ENCODE peak calls at places on chromosomes 11 and 22, in eight cellular contexts. One of them, this sample, is unnamed.

GRCh38 chr11:43699879-43700278 is 19.3 kb downstream of the HSD17B12 start:
- DNase-seq in Right ventricle myocardium superior: no peak
- DNase-seq in SW480: no peak
- DNase-seq in GM06990: no peak
- DNase-seq in naive B cell: no peak
- DNase-seq in Karpas-422: no peak
- DNase-seq in lung: no peak
- DNase-seq in T-helper 9 cell: no peak
- DNase-seq in this sample: no peak

GRCh38 chr11:4092031-4092430 is 2.6 kb upstream of the RRM1 start:
- DNase-seq in Right ventricle myocardium superior: no peak
- DNase-seq in Karpas-422: no peak
- DNase-seq in T-helper 9 cell: no peak
- DNase-seq in naive B cell: no peak
- DNase-seq in SW480: no peak
- DNase-seq in GM06990: no peak
- DNase-seq in lung: no peak
- DNase-seq in this sample: no peak

GRCh38 chr11:75276696-75277095 is 36.1 kb downstream of the TPBGL start:
- DNase-seq in GM06990: no peak
- DNase-seq in naive B cell: no peak
- DNase-seq in Right ventricle myocardium superior: peak
- DNase-seq in lung: no peak
- DNase-seq in T-helper 9 cell: no peak
- DNase-seq in Karpas-422: no peak
- DNase-seq in SW480: no peak
- DNase-seq in this sample: no peak

GRCh38 chr11:65793144-65793581 is 6.3 kb downstream of the OVOL1 start:
- DNase-seq in lung: peak
- DNase-seq in naive B cell: no peak
- DNase-seq in T-helper 9 cell: no peak
- DNase-seq in Karpas-422: no peak
- DNase-seq in Right ventricle myocardium superior: no peak
- DNase-seq in SW480: peak
- DNase-seq in GM06990: no peak
- DNase-seq in this sample: no peak

GRCh38 chr11:57761301-57762234 is at the start of gene CTNND1:
- DNase-seq in SW480: peak
- DNase-seq in Right ventricle myocardium superior: peak
- DNase-seq in naive B cell: peak
- DNase-seq in GM06990: peak
- DNase-seq in Karpas-422: no peak
- DNase-seq in T-helper 9 cell: no peak
- DNase-seq in lung: peak
- DNase-seq in this sample: peak

GRCh38 chr22:23812378-23812777 is 25.6 kb downstream of the SMARCB1 start:
- DNase-seq in SW480: no peak
- DNase-seq in GM06990: no peak
- DNase-seq in Karpas-422: no peak
- DNase-seq in lung: no peak
- DNase-seq in naive B cell: no peak
- DNase-seq in T-helper 9 cell: no peak
- DNase-seq in Right ventricle myocardium superior: no peak
- DNase-seq in this sample: no peak

GRCh38 chr11:34570584-34570983 is 50.3 kb upstream of the EHF start:
- DNase-seq in Karpas-422: no peak
- DNase-seq in SW480: no peak
- DNase-seq in naive B cell: no peak
- DNase-seq in Right ventricle myocardium superior: no peak
- DNase-seq in GM06990: no peak
- DNase-seq in T-helper 9 cell: no peak
- DNase-seq in lung: no peak
- DNase-seq in this sample: no peak

GRCh38 chr11:119482561-119483001 is 59.6 kb upstream of the THY1 start:
- DNase-seq in GM06990: no peak
- DNase-seq in Karpas-422: no peak
- DNase-seq in SW480: no peak
- DNase-seq in Right ventricle myocardium superior: no peak
- DNase-seq in lung: no peak
- DNase-seq in naive B cell: no peak
- DNase-seq in T-helper 9 cell: no peak
- DNase-seq in this sample: no peak

GRCh38 chr11:77250881-77251640 is 50.4 kb downstream of the GDPD4 start:
- DNase-seq in T-helper 9 cell: no peak
- DNase-seq in Karpas-422: no peak
- DNase-seq in Right ventricle myocardium superior: no peak
- DNase-seq in lung: no peak
- DNase-seq in SW480: no peak
- DNase-seq in GM06990: no peak
- DNase-seq in naive B cell: no peak
- DNase-seq in this sample: no peak

GRCh38 chr11:44877908-44878459 is 72.7 kb downstream of the TP53I11 start:
- DNase-seq in naive B cell: no peak
- DNase-seq in SW480: no peak
- DNase-seq in GM06990: no peak
- DNase-seq in Karpas-422: no peak
- DNase-seq in Right ventricle myocardium superior: no peak
- DNase-seq in lung: no peak
- DNase-seq in T-helper 9 cell: no peak
- DNase-seq in this sample: no peak

GRCh38 chr11:69445131-69445470 is 36.4 kb upstream of the LINC01488 start:
- DNase-seq in Right ventricle myocardium superior: peak
- DNase-seq in GM06990: no peak
- DNase-seq in naive B cell: no peak
- DNase-seq in lung: no peak
- DNase-seq in SW480: no peak
- DNase-seq in Karpas-422: no peak
- DNase-seq in T-helper 9 cell: no peak
- DNase-seq in this sample: no peak

GRCh38 chr11:2198621-2199365 is 27.2 kb upstream of the TH start:
- DNase-seq in GM06990: no peak
- DNase-seq in Right ventricle myocardium superior: peak
- DNase-seq in T-helper 9 cell: no peak
- DNase-seq in naive B cell: no peak
- DNase-seq in SW480: peak
- DNase-seq in Karpas-422: no peak
- DNase-seq in lung: no peak
- DNase-seq in this sample: no peak

GRCh38 chr11:118922745-118923627 is 2.7 kb downstream of the BCL9L start:
- DNase-seq in Right ventricle myocardium superior: no peak
- DNase-seq in SW480: no peak
- DNase-seq in T-helper 9 cell: no peak
- DNase-seq in GM06990: no peak
- DNase-seq in Karpas-422: no peak
- DNase-seq in lung: no peak
- DNase-seq in naive B cell: no peak
- DNase-seq in this sample: no peak

GRCh38 chr11:19419021-19419750 is 178.4 kb upstream of the E2F8 start:
- DNase-seq in Karpas-422: peak
- DNase-seq in Right ventricle myocardium superior: no peak
- DNase-seq in lung: peak
- DNase-seq in GM06990: no peak
- DNase-seq in T-helper 9 cell: no peak
- DNase-seq in SW480: no peak
- DNase-seq in naive B cell: no peak
- DNase-seq in this sample: no peak